ENCODE peak calls at places on chromosomes 13 and 19, in seven cellular contexts. D is GM12878, N is kidney, H is neuronal stem cell, I is mesenchymal stem cell, T is adipocyte, Y is keratinocyte. F is an unnamed sample.

GRCh38 chr13:65965496-65965895 is 1264.6 kb downstream of the PCDH9 start:
- DNase-seq in Y (no peak), H (no peak), D (no peak), N (no peak), I (peak; percentile 42), T (peak; percentile 69), F (no peak)

GRCh38 chr19:48842744-48843162 is 6.5 kb upstream of the HSD17B14 start:
- DNase-seq in T (peak; percentile 81), H (peak; percentile 81), D (no peak), N (no peak), Y (no peak), I (peak; percentile 72), F (no peak)

GRCh38 chr19:42219812-42220750 is at the start of gene ZNF526:
- DNase-seq in D (peak; percentile 95), H (peak; percentile 99), T (peak; percentile 99), N (peak; percentile 99), I (peak; percentile 98), Y (peak; percentile 94), F (peak; percentile 88)

GRCh38 chr13:42990147-42990990 is 1.7 kb downstream of the EPSTI1 start:
- DNase-seq in T (peak; percentile 50), Y (no peak), N (no peak), I (peak; percentile 76), D (no peak), H (no peak), F (no peak)

GRCh38 chr13:78241278-78241919 is 322.8 kb upstream of the EDNRB start:
- DNase-seq in T (peak; percentile 89), Y (no peak), D (no peak), H (peak; percentile 44), I (peak; percentile 32), N (peak; percentile 43), F (peak; percentile 35)

GRCh38 chr19:27679399-27679798 is 1533.6 kb downstream of the UQCRFS1 start:
- DNase-seq in Y (no peak), H (no peak), D (no peak), T (no peak), N (no peak), I (no peak), F (no peak)

GRCh38 chr13:108322206-108322824 is 52.8 kb downstream of the TNFSF13B start:
- DNase-seq in I (peak; percentile 56), Y (peak; percentile 1), N (no peak), T (peak; percentile 83), H (peak; percentile 24), D (peak; percentile 9), F (peak; percentile 81)

GRCh38 chr13:42401376-42401775 is 129.4 kb downstream of the AKAP11 start:
- DNase-seq in T (no peak), I (no peak), H (no peak), D (no peak), N (no peak), Y (no peak), F (no peak)

GRCh38 chr19:13350761-13351160 is 155.5 kb downstream of the CACNA1A start:
- DNase-seq in Y (no peak), I (no peak), H (no peak), N (no peak), D (no peak), T (no peak), F (no peak)

GRCh38 chr13:39282400-39282972 is 244.2 kb downstream of the NHLRC3 start:
- DNase-seq in H (no peak), D (peak; percentile 21), Y (no peak), T (no peak), N (no peak), I (no peak), F (no peak)

GRCh38 chr19:42427313-42427712 is at the start of gene LIPE:
- DNase-seq in D (no peak), N (no peak), I (peak; percentile 71), Y (no peak), H (no peak), T (peak; percentile 24), F (no peak)

GRCh38 chr13:107441279-107441678 is 774.1 kb downstream of the LIG4 start:
- DNase-seq in Y (no peak), T (peak; percentile 55), D (no peak), N (no peak), H (no peak), I (peak; percentile 83), F (no peak)

GRCh38 chr19:30158067-30158892 is 213.9 kb upstream of the ZNF536 start:
- DNase-seq in I (no peak), H (no peak), D (no peak), Y (no peak), N (no peak), T (no peak), F (no peak)

GRCh38 chr19:7109678-7110289 is 40.3 kb downstream of the ZNF557 start:
- DNase-seq in I (no peak), N (no peak), T (no peak), H (peak; percentile 36), Y (no peak), D (no peak), F (no peak)

GRCh38 chr19:7874080-7874856 is at the start of gene PRR36:
- DNase-seq in D (no peak), Y (no peak), H (peak; percentile 79), T (peak; percentile 39), N (peak; percentile 89), I (peak; percentile 26), F (no peak)

GRCh38 chr19:42081584-42082258 is 5.8 kb downstream of the ZNF574 start:
- DNase-seq in H (no peak), I (peak; percentile 69), N (no peak), Y (no peak), D (no peak), T (peak; percentile 57), F (no peak)

GRCh38 chr19:9836021-9836420 is 903 bp downstream of the PIN1 start:
- DNase-seq in T (peak; percentile 69), Y (no peak), I (peak; percentile 44), D (no peak), H (no peak), N (no peak), F (no peak)

GRCh38 chr13:43815204-43815603 is 28.4 kb upstream of the ENOX1 start:
- DNase-seq in Y (no peak), D (no peak), H (no peak), T (peak; percentile 63), N (no peak), I (peak; percentile 95), F (no peak)

GRCh38 chr19:13036366-13036976 is 41.2 kb downstream of the NFIX start:
- DNase-seq in D (no peak), T (peak; percentile 53), Y (peak; percentile 76), N (no peak), I (no peak), H (no peak), F (no peak)

GRCh38 chr13:111354789-111355188 is 34.3 kb downstream of the TEX29 start:
- DNase-seq in Y (no peak), T (no peak), D (no peak), N (no peak), I (no peak), H (no peak), F (no peak)
- H3K9ac ChIP-seq in Y (no peak overlapping the region), T (no peak overlapping the region), D (no peak overlapping the region), N (no peak overlapping the region), I (no peak overlapping the region), H (no peak overlapping the region), F (no peak overlapping the region)

DNA sequence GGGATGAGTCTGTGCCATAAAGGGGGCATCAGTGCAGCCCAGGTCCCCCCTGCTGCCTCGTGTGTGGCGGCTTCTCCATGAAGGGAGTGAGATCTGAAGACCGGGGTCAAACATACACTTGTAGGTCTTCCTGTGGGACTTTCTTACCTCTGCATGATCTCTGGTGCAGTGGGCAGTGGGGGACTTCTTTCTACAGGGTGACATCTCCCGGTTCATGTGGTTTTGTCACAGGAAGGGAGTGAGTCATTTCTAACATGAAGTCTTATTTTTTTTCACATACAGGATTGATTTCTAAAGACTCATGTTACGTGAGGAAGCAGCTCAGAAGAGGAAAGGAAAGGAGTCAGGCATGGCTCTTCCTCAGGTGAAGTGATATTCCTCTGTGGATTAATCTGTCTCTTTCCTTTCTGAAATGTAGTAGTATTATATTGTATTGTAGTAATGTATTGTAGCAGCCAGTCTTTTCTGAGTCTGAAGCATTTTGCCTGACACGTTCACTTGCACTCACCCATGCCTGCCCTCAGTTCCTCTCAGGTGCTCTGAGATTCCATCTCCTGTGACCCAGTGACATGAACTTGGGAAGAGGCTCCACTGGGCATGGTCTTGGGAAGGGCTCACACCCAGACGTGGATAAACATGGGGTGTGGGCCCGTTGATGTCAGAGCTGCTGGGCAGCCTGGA is 15.7 kb downstream of the ZNF808 start:
- DNase-seq in Y (no peak), I (no peak), T (no peak), D (peak; percentile 66), H (no peak), N (no peak), F (no peak)
- H3K9ac ChIP-seq in Y (no peak overlapping the region), I (no peak overlapping the region), T (no peak overlapping the region), D (no peak overlapping the region), H (no peak overlapping the region), N (no peak overlapping the region), F (no peak overlapping the region)

DNA sequence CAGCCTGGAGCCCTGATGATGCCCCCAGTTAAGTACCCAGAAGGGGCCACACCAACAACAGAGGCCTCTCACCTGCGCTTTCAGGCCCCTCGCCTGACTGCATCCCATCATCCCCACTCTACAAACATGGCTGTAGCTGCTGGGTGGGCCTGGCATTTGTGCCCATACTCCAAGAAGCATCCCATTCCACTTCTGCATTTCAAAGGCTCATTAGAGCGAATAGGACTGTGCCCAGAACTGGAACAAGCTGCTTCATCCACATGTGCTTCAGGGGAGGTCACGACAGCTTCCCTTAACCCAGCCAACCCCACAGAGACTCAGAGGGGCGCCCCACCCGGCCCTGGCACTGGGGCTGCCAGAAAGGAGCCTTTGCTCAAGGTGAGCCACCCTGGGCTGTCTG is 156.9 kb downstream of the SIPA1L3 start:
- DNase-seq in I (no peak), T (no peak), D (no peak), N (no peak), Y (no peak), H (no peak), F (no peak)
- H3K9ac ChIP-seq in I (no peak overlapping the region), T (no peak overlapping the region), D (no peak overlapping the region), N (no peak overlapping the region), Y (no peak overlapping the region), H (no peak overlapping the region), F (no peak overlapping the region)

GRCh38 chr19:3367572-3368440 is 1.4 kb downstream of the NFIC start:
- DNase-seq in N (no peak), Y (no peak), D (no peak), H (no peak), I (peak; percentile 56), T (no peak), F (no peak)

GRCh38 chr19:3370214-3370720 is 3.9 kb downstream of the NFIC start:
- DNase-seq in Y (no peak), I (peak; percentile 42), H (no peak), T (no peak), D (no peak), N (no peak), F (no peak)

GRCh38 chr19:3368441-3368795 is 2.0 kb downstream of the NFIC start:
- DNase-seq in D (no peak), T (no peak), I (no peak), Y (no peak), H (no peak), N (no peak), F (no peak)

GRCh38 chr19:3369337-3370213 is 3.2 kb downstream of the NFIC start:
- DNase-seq in Y (no peak), H (no peak), I (peak; percentile 85), D (no peak), T (peak; percentile 78), N (peak; percentile 87), F (no peak)

DNA sequence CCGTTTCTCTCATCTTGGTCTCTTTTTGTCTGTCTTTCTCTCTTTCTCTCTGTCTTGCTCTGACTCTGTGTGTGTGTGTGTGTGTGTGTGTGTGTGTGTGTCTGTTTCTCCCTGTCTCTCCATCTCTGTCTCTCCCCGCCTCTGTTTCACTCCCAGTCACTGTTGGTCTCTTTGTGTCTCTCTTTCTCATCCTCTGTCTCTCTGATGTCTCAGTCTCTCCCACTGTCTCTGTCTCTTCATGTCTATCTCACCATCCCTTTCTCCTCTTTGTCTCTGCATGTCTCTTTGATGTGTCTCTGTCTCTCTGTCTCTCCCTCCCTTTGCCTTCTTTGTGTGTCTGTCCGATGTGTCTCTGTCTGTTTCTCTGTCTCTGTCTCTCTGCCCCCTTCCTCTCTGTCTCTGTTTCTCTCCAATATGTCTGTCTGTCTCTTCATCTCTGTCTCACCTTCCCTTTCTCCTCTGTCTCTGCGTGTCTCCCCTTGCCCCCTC is 2.5 kb downstream of the NFIC start:
- DNase-seq in T (peak; percentile 43), Y (no peak), D (no peak), N (no peak), I (peak; percentile 76), H (no peak), F (no peak)
- H3K9ac ChIP-seq in T (peak overlapping the region; percentile 99), Y (peak overlapping the region; percentile 87), D (peak overlapping the region; percentile 64), N (peak overlapping the region; percentile 71), I (peak overlapping the region; percentile 86), H (no peak overlapping the region), F (peak overlapping the region; percentile 95)

F was measured in SK-N-MC.